ENCODE peak calls at places on chromosomes 2 and 18, in nine cellular contexts. C, O, R, Z, L, K, N, J and Y are unnamed samples.

GRCh38 chr2:27737676-27738348 is 33.7 kb upstream of the MRPL33 start:
- DNase-seq in J (peak; percentile 93), K (no peak), O (no peak), N (peak; percentile 96), Z (no peak), C (peak; percentile 93), L (no peak), R (no peak), Y (no peak)

GRCh38 chr2:15694589-15694986 is 102.9 kb downstream of the DDX1 start:
- DNase-seq in R (no peak), Z (no peak), C (no peak), N (no peak), K (no peak), O (no peak), L (no peak), J (no peak), Y (no peak)

GRCh38 chr2:5729426-5729825 is 37.2 kb downstream of the SOX11 start:
- DNase-seq in R (no peak), J (no peak), O (no peak), Z (no peak), L (no peak), N (no peak), K (no peak), C (no peak), Y (no peak)

GRCh38 chr2:203534486-203535077 is 519 bp downstream of the RAPH1 start:
- DNase-seq in C (no peak), L (no peak), R (peak; percentile 17), O (peak; percentile 45), J (no peak), Z (no peak), N (no peak), K (no peak), Y (no peak)

GRCh38 chr2:132815522-132815921 is 145.5 kb upstream of the LYPD1 start:
- DNase-seq in N (peak; percentile 47), Z (no peak), K (no peak), L (no peak), R (no peak), J (no peak), C (no peak), O (no peak), Y (no peak)

GRCh38 chr18:79580481-79581171 is 99.0 kb upstream of the CTDP1 start:
- DNase-seq in N (no peak), O (no peak), L (no peak), C (no peak), J (no peak), R (no peak), Z (peak; percentile 14), K (peak; percentile 30), Y (no peak)

GRCh38 chr2:189379287-189379630 is 62.0 kb upstream of the WDR75 start:
- DNase-seq in N (peak; percentile 54), K (no peak), Z (no peak), C (no peak), L (no peak), O (no peak), J (no peak), R (no peak), Y (peak; percentile 69)

GRCh38 chr2:70698847-70699246 is 69.2 kb downstream of the ADD2 start:
- DNase-seq in J (peak; percentile 17), N (no peak), C (no peak), L (no peak), Z (no peak), K (no peak), O (no peak), R (no peak), Y (no peak)

GRCh38 chr18:74264303-74265020 is 27.3 kb downstream of the CYB5A start:
- DNase-seq in R (peak; percentile 82), K (no peak), L (peak; percentile 37), N (no peak), O (no peak), J (no peak), C (no peak), Z (no peak), Y (no peak)

GRCh38 chr2:46050489-46050888 is 246.7 kb upstream of the EPAS1 start:
- DNase-seq in C (no peak), N (no peak), Z (no peak), J (no peak), R (no peak), L (no peak), K (no peak), O (no peak), Y (no peak)

DNA sequence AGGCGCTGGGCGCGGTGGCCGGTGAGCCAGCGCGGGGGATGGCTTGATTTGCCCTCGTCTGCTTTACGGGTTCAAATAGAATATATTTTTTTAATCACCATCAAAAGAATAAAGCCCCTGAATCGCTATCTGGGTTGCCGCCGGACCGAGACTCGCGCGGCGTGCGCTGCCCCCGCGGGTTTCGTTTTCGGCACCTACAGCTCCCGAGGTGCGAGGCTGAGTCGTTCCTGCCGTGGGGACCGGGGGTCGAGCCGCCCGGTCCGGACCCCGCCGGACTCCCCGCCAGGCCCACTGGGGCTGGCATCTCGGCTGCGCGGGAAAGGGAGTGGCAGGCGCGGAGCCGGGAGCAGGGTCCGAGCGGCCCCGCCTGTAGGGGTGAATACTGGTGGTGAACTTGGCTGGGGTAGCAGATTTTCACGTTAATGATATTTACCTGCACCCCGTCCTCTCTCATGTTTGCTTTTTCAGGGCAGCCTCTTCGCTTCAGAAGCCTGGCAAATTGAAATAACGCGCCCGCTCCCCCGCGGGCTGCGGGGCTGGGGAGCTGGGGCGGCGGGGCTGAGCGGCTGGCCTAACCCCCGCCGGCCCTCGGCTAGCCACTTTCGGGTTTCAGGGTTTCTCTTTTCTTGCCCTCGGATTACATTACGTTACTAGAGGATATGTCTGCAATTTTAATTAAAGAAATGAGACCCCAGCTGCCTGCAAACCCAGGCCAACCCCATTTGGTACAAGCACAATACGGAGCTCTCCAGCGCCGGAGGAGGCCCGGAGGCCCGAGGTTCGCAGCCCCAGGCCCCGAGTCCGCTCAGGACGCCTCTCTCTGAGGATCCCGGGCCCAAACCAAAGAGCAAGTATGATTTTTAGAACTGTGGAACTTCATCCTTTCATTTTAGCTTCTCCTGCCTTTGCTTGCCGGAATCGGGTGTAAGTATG is 1.7 kb upstream of the CELF4 start:
- DNase-seq in K (no peak), O (no peak), J (no peak), N (no peak), C (no peak), R (no peak), Z (no peak), L (no peak), Y (no peak)
- H3K4me3 ChIP-seq in K (peak overlapping the region; percentile 61), O (peak overlapping the region; percentile 24), J (peak overlapping the region; percentile 64), N (peak overlapping the region; percentile 48), C (no peak overlapping the region), R (no peak overlapping the region), Z (peak overlapping the region; percentile 33), L (no peak overlapping the region), Y (peak overlapping the region; percentile 35)

GRCh38 chr2:69017080-69017479 is 4.1 kb downstream of the ANTXR1 start:
- DNase-seq in K (no peak), N (peak; percentile 69), J (no peak), L (no peak), O (no peak), R (no peak), C (no peak), Z (no peak), Y (no peak)
- H3K4me3 ChIP-seq in K (no peak overlapping the region), N (peak overlapping the region; percentile 14), J (no peak overlapping the region), L (no peak overlapping the region), O (no peak overlapping the region), R (no peak overlapping the region), C (no peak overlapping the region), Z (no peak overlapping the region), Y (no peak overlapping the region)

GRCh38 chr18:78105611-78106010 is 856.0 kb downstream of the GALR1 start:
- DNase-seq in C (no peak), L (no peak), J (no peak), R (no peak), O (no peak), N (no peak), K (no peak), Z (no peak), Y (no peak)

GRCh38 chr18:78108587-78108986 is 858.9 kb downstream of the GALR1 start:
- DNase-seq in C (no peak), N (no peak), J (no peak), K (no peak), R (no peak), O (no peak), Z (no peak), L (no peak), Y (no peak)

GRCh38 chr18:78106946-78107345 is 857.3 kb downstream of the GALR1 start:
- DNase-seq in L (no peak), Z (no peak), R (no peak), O (no peak), N (no peak), J (no peak), C (no peak), K (no peak), Y (no peak)

GRCh38 chr18:78102135-78102534 is 852.5 kb downstream of the GALR1 start:
- DNase-seq in Z (no peak), R (no peak), C (peak; percentile 56), L (no peak), J (no peak), N (no peak), O (no peak), K (no peak), Y (no peak)

DNA sequence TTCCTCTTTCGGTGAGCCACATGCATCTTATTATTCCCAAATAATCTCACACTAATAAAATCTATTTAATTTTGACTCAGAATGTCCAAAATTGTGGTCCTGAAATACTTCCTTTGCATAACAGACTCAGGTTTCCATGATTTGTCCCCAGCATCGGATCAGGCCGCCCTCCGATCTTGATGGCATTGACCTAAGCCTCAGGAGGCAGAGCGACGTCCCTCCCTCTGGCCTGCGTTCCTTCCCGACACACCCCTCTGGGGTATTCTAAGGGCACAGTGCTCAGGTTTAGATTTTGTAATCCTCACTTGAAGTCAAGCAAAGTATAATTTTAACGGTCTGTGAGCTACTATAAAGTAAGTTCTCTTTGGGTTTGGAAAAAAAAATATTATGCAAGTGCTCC is 857.7 kb downstream of the GALR1 start:
- DNase-seq in L (no peak), O (no peak), R (no peak), N (no peak), C (no peak), K (no peak), J (no peak), Z (no peak), Y (no peak)
- H3K4me3 ChIP-seq in L (no peak overlapping the region), O (no peak overlapping the region), R (no peak overlapping the region), N (no peak overlapping the region), C (no peak overlapping the region), K (no peak overlapping the region), J (no peak overlapping the region), Z (no peak overlapping the region), Y (no peak overlapping the region)

GRCh38 chr2:113175101-113175628 is 1.4 kb downstream of the PSD4 start:
- DNase-seq in K (no peak), O (no peak), L (peak; percentile 93), J (no peak), N (no peak), Z (no peak), R (peak; percentile 96), C (peak; percentile 63), Y (no peak)

GRCh38 chr2:113173563-113174368 is at the start of gene PSD4:
- DNase-seq in J (no peak), C (peak; percentile 70), L (peak; percentile 88), Z (no peak), K (peak; percentile 88), R (peak; percentile 96), N (no peak), O (peak; percentile 56), Y (no peak)

GRCh38 chr2:113172721-113173562 is 829 bp upstream of the PSD4 start:
- DNase-seq in L (no peak), Z (no peak), J (no peak), R (no peak), C (peak; percentile 35), K (no peak), O (no peak), N (no peak), Y (no peak)

GRCh38 chr2:113175736-113176695 is 2.2 kb downstream of the PSD4 start:
- DNase-seq in K (no peak), Z (no peak), C (no peak), R (peak; percentile 56), L (no peak), N (no peak), J (no peak), O (no peak), Y (no peak)

GRCh38 chr2:113174369-113174735 is 581 bp downstream of the PSD4 start:
- DNase-seq in N (no peak), R (peak; percentile 44), C (no peak), L (no peak), K (no peak), O (no peak), J (no peak), Z (no peak), Y (no peak)
- H3K4me3 ChIP-seq in N (no peak overlapping the region), R (peak overlapping the region; percentile 82), C (peak overlapping the region; percentile 42), L (peak overlapping the region; percentile 73), K (peak overlapping the region; percentile 51), O (peak overlapping the region; percentile 27), J (no peak overlapping the region), Z (no peak overlapping the region), Y (no peak overlapping the region)